ENCODE peak calls at places on chromosomes 1 and 21, in five cellular contexts. One of them, this sample, is unnamed.
A peak's percentile ranks its signal among the peaks of the same experiment; 100 is the strongest.

GRCh38 chr1:232718928-232719927 is 86.0 kb upstream of the MAP10 start:
- DNase-seq in psoas muscle: no peak
- DNase-seq in heart left ventricle: no peak
- DNase-seq in right atrium auricular region: no peak
- DNase-seq in breast epithelium: no peak
- DNase-seq in this sample: no peak

GRCh38 chr1:176567190-176567794 is 104.3 kb downstream of the PAPPA2 start:
- DNase-seq in heart left ventricle: no peak
- DNase-seq in breast epithelium: no peak
- DNase-seq in right atrium auricular region: no peak
- DNase-seq in psoas muscle: no peak
- DNase-seq in this sample: no peak

GRCh38 chr1:155175281-155175926 is 1.8 kb downstream of the TRIM46 start:
- DNase-seq in psoas muscle: no peak
- DNase-seq in right atrium auricular region: no peak
- DNase-seq in breast epithelium: no peak
- DNase-seq in heart left ventricle: no peak
- DNase-seq in this sample: no peak

GRCh38 chr1:41009466-41009865 is 12.1 kb downstream of the SLFNL1 start:
- DNase-seq in right atrium auricular region: no peak
- DNase-seq in breast epithelium: no peak
- DNase-seq in psoas muscle: no peak
- DNase-seq in heart left ventricle: no peak
- DNase-seq in this sample: no peak

GRCh38 chr1:70459502-70460225 is 48.6 kb downstream of the CTH start:
- DNase-seq in heart left ventricle: no peak
- DNase-seq in psoas muscle: no peak
- DNase-seq in breast epithelium: no peak
- DNase-seq in right atrium auricular region: no peak
- DNase-seq in this sample: no peak

GRCh38 chr1:182253319-182253718 is 138.3 kb downstream of the GLUL start:
- DNase-seq in breast epithelium: no peak
- DNase-seq in right atrium auricular region: no peak
- DNase-seq in heart left ventricle: no peak
- DNase-seq in psoas muscle: no peak
- DNase-seq in this sample: no peak

GRCh38 chr21:35792569-35792968 is 267.8 kb downstream of the SETD4 start:
- DNase-seq in heart left ventricle: no peak
- DNase-seq in breast epithelium: no peak
- DNase-seq in psoas muscle: no peak
- DNase-seq in right atrium auricular region: no peak
- DNase-seq in this sample: no peak

GRCh38 chr1:183841950-183842816 is 37.3 kb downstream of the RGL1 start:
- DNase-seq in breast epithelium: peak; percentile 33
- DNase-seq in psoas muscle: no peak
- DNase-seq in right atrium auricular region: no peak
- DNase-seq in heart left ventricle: no peak
- DNase-seq in this sample: peak; percentile 76

GRCh38 chr1:107459204-107459904 is 318.5 kb downstream of the NTNG1 start:
- DNase-seq in right atrium auricular region: no peak
- DNase-seq in psoas muscle: no peak
- DNase-seq in heart left ventricle: no peak
- DNase-seq in breast epithelium: no peak
- DNase-seq in this sample: no peak

GRCh38 chr1:41827991-41828570 is 90.6 kb downstream of the HIVEP3 start:
- DNase-seq in right atrium auricular region: no peak
- DNase-seq in heart left ventricle: no peak
- DNase-seq in psoas muscle: no peak
- DNase-seq in breast epithelium: no peak
- DNase-seq in this sample: no peak

GRCh38 chr1:190029441-190029840 is 448.2 kb downstream of the BRINP3 start:
- DNase-seq in heart left ventricle: no peak
- DNase-seq in breast epithelium: no peak
- DNase-seq in psoas muscle: no peak
- DNase-seq in right atrium auricular region: no peak
- DNase-seq in this sample: no peak

GRCh38 chr1:54375331-54376084 is 30.7 kb downstream of the SSBP3 start:
- DNase-seq in heart left ventricle: peak; percentile 71
- DNase-seq in right atrium auricular region: no peak
- DNase-seq in breast epithelium: no peak
- DNase-seq in psoas muscle: no peak
- DNase-seq in this sample: no peak

GRCh38 chr1:111620412-111620971 is 903 bp downstream of the RAP1A start:
- DNase-seq in psoas muscle: no peak
- DNase-seq in breast epithelium: peak; percentile 48
- DNase-seq in heart left ventricle: no peak
- DNase-seq in right atrium auricular region: no peak
- DNase-seq in this sample: no peak

GRCh38 chr1:40140211-40140709 is 20.9 kb upstream of the RLF start:
- DNase-seq in heart left ventricle: no peak
- DNase-seq in psoas muscle: no peak
- DNase-seq in breast epithelium: no peak
- DNase-seq in right atrium auricular region: no peak
- DNase-seq in this sample: no peak

DNA sequence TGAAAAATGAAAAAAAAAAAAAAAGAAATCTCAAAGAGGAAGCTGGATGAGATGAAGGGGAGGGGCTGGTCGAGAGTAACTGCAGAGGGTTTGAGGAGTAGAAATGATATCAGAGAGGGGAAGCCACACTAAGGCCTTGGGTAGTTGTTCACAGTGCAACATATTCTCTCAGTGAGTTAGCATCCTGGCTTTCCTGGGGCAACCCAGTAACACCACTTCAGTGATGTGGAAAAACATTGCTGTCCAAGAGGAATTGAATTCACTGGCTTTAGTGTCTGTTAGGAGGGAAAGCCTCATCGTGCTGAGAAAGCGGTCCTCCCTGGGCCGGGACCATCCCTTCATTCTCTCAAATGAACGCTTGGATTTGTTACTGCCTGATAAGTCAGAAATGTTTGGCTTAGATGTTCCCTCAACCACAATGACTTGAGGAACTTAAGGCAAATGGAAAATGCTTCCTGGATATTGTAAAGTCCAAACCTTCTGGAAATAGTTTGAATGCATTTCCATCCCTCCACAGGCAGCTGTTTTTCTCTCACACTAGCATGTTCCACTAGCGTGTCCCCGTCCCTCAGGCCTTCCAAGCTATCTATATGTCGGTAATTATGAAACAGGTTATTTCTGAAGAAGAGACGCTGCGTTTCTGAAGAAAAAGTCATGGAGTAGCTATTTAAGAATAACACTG is 12.2 kb downstream of the TGFB2 start:
- DNase-seq in heart left ventricle: no peak
- DNase-seq in right atrium auricular region: no peak
- DNase-seq in psoas muscle: no peak
- DNase-seq in breast epithelium: no peak
- DNase-seq in this sample: no peak
- H3K4me3 ChIP-seq in heart left ventricle: no peak overlapping the region
- H3K4me3 ChIP-seq in right atrium auricular region: no peak overlapping the region
- H3K4me3 ChIP-seq in psoas muscle: peak overlapping the region; percentile 23
- H3K4me3 ChIP-seq in breast epithelium: no peak overlapping the region
- H3K4me3 ChIP-seq in this sample: no peak overlapping the region

DNA sequence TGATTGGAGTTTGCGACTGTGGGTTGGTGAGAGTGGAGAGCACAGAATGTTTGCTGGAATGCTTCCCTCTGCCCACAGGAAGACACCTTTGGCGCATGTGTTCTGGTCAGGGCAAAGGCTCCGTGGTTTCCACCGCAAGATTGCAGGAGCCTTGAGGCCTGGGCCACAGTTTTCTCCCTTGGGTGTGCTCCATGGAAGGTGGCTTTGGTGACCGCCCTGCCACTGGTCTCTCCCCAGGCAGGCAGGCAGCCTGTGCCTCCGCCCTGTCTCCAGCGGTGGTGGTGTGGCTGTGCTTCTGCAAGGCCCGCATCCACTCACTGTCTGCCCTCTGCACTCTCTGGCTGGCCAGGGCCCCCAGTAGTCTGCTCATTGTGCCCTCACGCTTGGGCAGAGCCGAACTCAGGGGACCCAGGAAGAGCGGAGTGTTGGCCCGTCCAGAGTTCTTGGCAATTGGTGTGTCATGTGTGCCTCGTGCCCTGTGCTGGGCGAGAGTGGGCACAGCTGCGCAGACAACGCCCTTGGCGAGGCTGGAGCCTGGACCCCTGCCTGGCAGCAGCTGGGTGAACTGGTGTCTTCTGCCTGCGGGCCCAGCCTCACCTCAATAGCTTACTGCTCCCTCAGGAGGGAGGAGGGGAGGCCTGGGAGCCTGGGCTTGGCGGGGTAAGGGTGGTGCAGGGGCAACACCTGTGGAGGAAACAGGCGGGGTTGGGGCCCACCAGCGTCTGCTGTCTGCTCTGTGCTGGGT is 2.0 kb downstream of the GUK1 start:
- DNase-seq in heart left ventricle: no peak
- DNase-seq in psoas muscle: peak; percentile 53
- DNase-seq in breast epithelium: no peak
- DNase-seq in right atrium auricular region: no peak
- DNase-seq in this sample: no peak
- H3K4me1 ChIP-seq in heart left ventricle: peaks cover 52% of the 10 kb centered on the region
- H3K4me1 ChIP-seq in psoas muscle: peaks cover 30% of the 10 kb centered on the region
- H3K4me1 ChIP-seq in breast epithelium: peaks cover 18% of the 10 kb centered on the region
- H3K4me1 ChIP-seq in right atrium auricular region: no peaks in the 10 kb centered on the region
- H3K4me1 ChIP-seq in this sample: peaks cover 45% of the 10 kb centered on the region

DNA sequence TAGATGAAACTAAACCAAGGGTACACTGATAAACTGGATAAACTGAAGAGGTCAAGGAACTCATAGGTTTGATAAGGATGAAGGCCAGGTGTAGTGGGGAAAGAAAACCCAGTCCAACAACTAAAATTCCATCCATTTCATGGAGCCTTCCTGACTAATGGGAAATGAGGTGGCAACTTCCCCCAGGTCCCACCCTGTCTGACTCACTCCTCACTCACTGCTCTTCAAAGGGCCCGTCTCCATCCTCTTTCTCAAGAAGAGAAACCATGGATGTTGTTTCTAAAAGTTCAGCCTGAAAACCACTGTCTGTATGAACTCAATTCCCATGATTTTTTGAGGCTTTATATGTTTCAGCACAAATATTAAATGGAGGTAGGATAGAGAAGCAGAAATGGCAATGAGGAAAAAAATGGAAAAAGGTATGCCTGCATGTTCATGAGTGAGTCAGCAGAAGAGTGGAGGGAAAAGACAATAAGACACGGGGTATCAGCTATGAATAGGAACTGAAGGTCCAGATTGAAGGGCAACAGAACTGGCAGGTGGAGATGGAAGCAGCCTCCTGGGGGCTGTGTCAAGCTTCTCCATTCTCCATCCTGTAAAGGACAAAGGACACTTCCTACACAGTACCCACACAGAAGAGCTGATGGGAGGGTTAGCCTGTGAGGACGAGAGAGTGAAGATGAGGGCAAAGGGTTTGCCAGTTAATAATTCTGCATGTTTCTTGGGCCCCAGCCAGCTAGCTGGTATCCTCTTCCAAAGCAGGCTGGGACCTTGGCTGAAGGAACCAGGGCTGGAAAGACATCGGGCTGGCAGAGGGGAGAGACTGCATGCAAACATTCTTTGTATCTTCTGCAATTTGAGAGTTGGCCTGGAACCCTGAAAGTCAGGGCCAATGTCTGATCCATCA is 5.5 kb upstream of the ELOVL1 start:
- DNase-seq in heart left ventricle: no peak
- DNase-seq in right atrium auricular region: no peak
- DNase-seq in breast epithelium: no peak
- DNase-seq in psoas muscle: no peak
- DNase-seq in this sample: no peak
- H3K9me3 ChIP-seq in heart left ventricle: no peaks in the 10 kb centered on the region
- H3K9me3 ChIP-seq in right atrium auricular region: no peaks in the 10 kb centered on the region
- H3K9me3 ChIP-seq in breast epithelium: no peaks in the 10 kb centered on the region
- H3K9me3 ChIP-seq in psoas muscle: no peaks in the 10 kb centered on the region
- H3K9me3 ChIP-seq in this sample: no peaks in the 10 kb centered on the region

DNA sequence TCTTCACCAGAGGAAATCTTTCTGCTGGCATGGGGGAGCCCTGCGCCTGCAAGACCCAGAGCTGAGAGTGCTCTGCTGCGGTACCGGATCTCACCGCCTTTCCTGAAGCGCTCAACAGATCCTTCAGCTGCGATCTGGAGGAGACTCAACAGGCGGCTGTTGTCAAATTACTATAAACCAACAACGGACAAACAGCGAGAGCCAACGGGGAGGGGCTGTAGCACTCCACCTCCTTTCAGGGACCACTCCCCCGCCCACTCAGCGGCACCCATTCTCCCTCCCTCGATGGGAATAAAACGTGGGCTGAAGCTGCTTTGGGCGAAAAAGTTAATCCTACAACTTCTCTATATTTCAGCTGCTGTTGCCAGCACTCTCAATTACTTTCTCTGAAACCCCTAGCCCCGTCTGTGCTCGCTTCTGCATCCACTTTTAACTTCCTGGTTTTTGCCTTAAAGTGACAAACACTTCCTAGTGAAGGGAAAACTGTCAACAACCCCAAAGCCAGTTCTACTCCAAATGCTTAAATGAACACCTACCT is at the start of gene FMO5:
- DNase-seq in breast epithelium: peak; percentile 57
- DNase-seq in heart left ventricle: peak; percentile 75
- DNase-seq in psoas muscle: peak; percentile 83
- DNase-seq in right atrium auricular region: peak; percentile 79
- DNase-seq in this sample: peak; percentile 30
- H3K4me3 ChIP-seq in breast epithelium: peak within 1 kb of the TSS; percentile 59
- H3K4me3 ChIP-seq in heart left ventricle: peak within 1 kb of the TSS; percentile 79
- H3K4me3 ChIP-seq in psoas muscle: peak within 1 kb of the TSS; percentile 75
- H3K4me3 ChIP-seq in right atrium auricular region: peak within 1 kb of the TSS; percentile 56
- H3K4me3 ChIP-seq in this sample: peak within 1 kb of the TSS; percentile 92

This sample was measured in CD4-positive, CD25-positive, alpha-beta regulatory T cell.